ENCODE peak calls at places on chromosome 18, in ten cellular contexts. C is NT2/D1; K is memory B cell; D is astrocyte of the spinal cord; S is glutamatergic neuron; P is fibroblast of gingiva; W is lower lobe of right lung; Y is HFFc6; M is frontal cortex; V is activated naive CD4-positive, alpha-beta T cell. I is an unnamed sample.

GRCh38 chr18:6624729-6625308 is 104.7 kb upstream of the ARHGAP28 start:
- DNase-seq in C (no peak), K (no peak), D (peak; percentile 80), S (no peak), P (peak; percentile 65), W (no peak), Y (peak; percentile 22), M (no peak), V (no peak), I (no peak)

GRCh38 chr18:41870817-41871216 is 84.2 kb upstream of the PIK3C3 start:
- DNase-seq in C (no peak), K (no peak), D (no peak), S (no peak), P (no peak), W (no peak), Y (no peak), M (no peak), V (no peak), I (no peak)

GRCh38 chr18:12038082-12038660 is 55.5 kb upstream of the ANKRD62 start:
- DNase-seq in C (no peak), K (peak; percentile 18), D (no peak), S (peak; percentile 41), P (no peak), W (no peak), Y (no peak), M (peak; percentile 43), V (no peak), I (no peak)

GRCh38 chr18:13464432-13465125 is 246.0 kb downstream of the LDLRAD4 start:
- DNase-seq in C (no peak), K (peak; percentile 18), D (no peak), S (no peak), P (no peak), W (peak; percentile 70), Y (no peak), M (no peak), V (peak; percentile 45), I (peak; percentile 45)

GRCh38 chr18:44798433-44799048 is 117.9 kb downstream of the SETBP1 start:
- DNase-seq in C (no peak), K (peak; percentile 27), D (no peak), S (no peak), P (no peak), W (no peak), Y (no peak), M (no peak), V (no peak), I (no peak)

GRCh38 chr18:74333091-74333490 is 17.5 kb downstream of the C18orf63 start:
- DNase-seq in C (no peak), K (no peak), D (no peak), S (no peak), P (peak; percentile 58), W (no peak), Y (no peak), M (no peak), V (no peak), I (no peak)

GRCh38 chr18:59041819-59042476 is 97.7 kb upstream of the SEC11C start:
- DNase-seq in C (no peak), K (no peak), D (no peak), S (no peak), P (no peak), W (no peak), Y (no peak), M (peak; percentile 29), V (no peak), I (no peak)

GRCh38 chr18:44840053-44840826 is 159.6 kb downstream of the SETBP1 start:
- DNase-seq in C (no peak), K (no peak), D (no peak), S (no peak), P (peak; percentile 52), W (no peak), Y (no peak), M (no peak), V (no peak), I (no peak)

GRCh38 chr18:51235011-51235789 is 37.7 kb upstream of the MEX3C start:
- DNase-seq in C (no peak), K (no peak), D (peak; percentile 16), S (peak; percentile 26), P (no peak), W (no peak), Y (no peak), M (no peak), V (no peak), I (no peak)

GRCh38 chr18:44638141-44638540 is 42.5 kb upstream of the SETBP1 start:
- DNase-seq in C (no peak), K (no peak), D (no peak), S (no peak), P (no peak), W (no peak), Y (no peak), M (no peak), V (no peak), I (no peak)

GRCh38 chr18:80119111-80119510 is 10.0 kb downstream of the ADNP2 start:
- DNase-seq in C (no peak), K (no peak), D (no peak), S (no peak), P (no peak), W (no peak), Y (no peak), M (no peak), V (no peak), I (no peak)

GRCh38 chr18:77858331-77858730 is 608.7 kb downstream of the GALR1 start:
- DNase-seq in C (no peak), K (no peak), D (no peak), S (peak; percentile 78), P (no peak), W (no peak), Y (no peak), M (no peak), V (no peak), I (no peak)

GRCh38 chr18:48399303-48400075 is 9.7 kb downstream of the ZBTB7C start:
- DNase-seq in C (no peak), K (no peak), D (no peak), S (no peak), P (no peak), W (no peak), Y (no peak), M (no peak), V (no peak), I (no peak)

GRCh38 chr18:11494093-11494492 is 115.3 kb upstream of the SLC35G4 start:
- DNase-seq in C (no peak), K (no peak), D (peak; percentile 38), S (no peak), P (peak; percentile 25), W (no peak), Y (peak; percentile 41), M (no peak), V (no peak), I (no peak)

GRCh38 chr18:35969676-35970075 is 2.8 kb upstream of the RMP24 start:
- DNase-seq in C (no peak), K (no peak), D (no peak), S (no peak), P (no peak), W (no peak), Y (no peak), M (no peak), V (no peak), I (no peak)

GRCh38 chr18:59517446-59518171 is 158.5 kb upstream of the LMAN1 start:
- DNase-seq in C (peak; percentile 22), K (no peak), D (peak; percentile 22), S (no peak), P (no peak), W (no peak), Y (no peak), M (no peak), V (no peak), I (no peak)

GRCh38 chr18:48326901-48327675 is 82.1 kb downstream of the ZBTB7C start:
- DNase-seq in C (no peak), K (no peak), D (peak; percentile 52), S (no peak), P (no peak), W (no peak), Y (peak; percentile 28), M (no peak), V (no peak), I (no peak)

GRCh38 chr18:69330345-69330744 is 70.3 kb upstream of the DOK6 start:
- DNase-seq in C (no peak), K (no peak), D (no peak), S (no peak), P (no peak), W (no peak), Y (no peak), M (no peak), V (no peak), I (no peak)

GRCh38 chr18:62744076-62744705 is 28.9 kb downstream of the PHLPP1 start:
- DNase-seq in C (no peak), K (peak; percentile 9), D (peak; percentile 47), S (no peak), P (no peak), W (no peak), Y (peak; percentile 5), M (no peak), V (no peak), I (no peak)

GRCh38 chr18:10973579-10974260 is 175.6 kb downstream of the PIEZO2 start:
- DNase-seq in C (no peak), K (no peak), D (no peak), S (no peak), P (no peak), W (no peak), Y (no peak), M (no peak), V (no peak), I (no peak)

GRCh38 chr18:58980991-58981390 is 116.3 kb downstream of the ZNF532 start:
- DNase-seq in C (no peak), K (no peak), D (no peak), S (no peak), P (peak; percentile 49), W (no peak), Y (no peak), M (no peak), V (no peak), I (no peak)

GRCh38 chr18:6731197-6731596 is 1.7 kb downstream of the ARHGAP28 start:
- DNase-seq in C (no peak), K (no peak), D (peak; percentile 89), S (no peak), P (peak; percentile 100), W (no peak), Y (peak; percentile 45), M (no peak), V (no peak), I (no peak)

GRCh38 chr18:500556-501405 is at the start of gene COLEC12:
- DNase-seq in C (no peak), K (no peak), D (peak; percentile 21), S (peak; percentile 60), P (peak; percentile 39), W (peak; percentile 75), Y (no peak), M (peak; percentile 64), V (no peak), I (no peak)

GRCh38 chr18:42611134-42611533 is 504.4 kb downstream of the RIT2 start:
- DNase-seq in C (no peak), K (no peak), D (no peak), S (no peak), P (no peak), W (no peak), Y (no peak), M (no peak), V (no peak), I (no peak)

GRCh38 chr18:48724939-48725338 is 186.1 kb downstream of the CTIF start:
- DNase-seq in C (no peak), K (no peak), D (no peak), S (peak; percentile 50), P (no peak), W (peak; percentile 30), Y (no peak), M (no peak), V (no peak), I (no peak)

GRCh38 chr18:13909541-13909940 is 5.8 kb downstream of the MC2R start:
- DNase-seq in C (no peak), K (no peak), D (no peak), S (no peak), P (no peak), W (no peak), Y (no peak), M (no peak), V (no peak), I (no peak)

GRCh38 chr18:63198098-63198760 is 121.3 kb downstream of the BCL2 start:
- DNase-seq in C (no peak), K (no peak), D (no peak), S (no peak), P (no peak), W (no peak), Y (no peak), M (no peak), V (no peak), I (no peak)

GRCh38 chr18:49206717-49207116 is 253.7 kb downstream of the DYM start:
- DNase-seq in C (no peak), K (no peak), D (peak; percentile 28), S (no peak), P (peak; percentile 13), W (no peak), Y (peak; percentile 13), M (no peak), V (no peak), I (no peak)